ENCODE peak calls at places on chromosomes 13 and 19, in seven cellular contexts. One of them, this sample, is unnamed.

GRCh38 chr19:42132030-42132628 is at the start of gene POU2F2:
- DNase-seq in activated CD8-positive, alpha-beta T cell treated with anti-CD3 and anti-CD28 coated beads, Interleukin-2, amount 10 ng/mL, durations not matched to agents 7 days and 5 days: peak
- DNase-seq in iris pigment epithelial cell: no peak
- DNase-seq in stimulated activated naive CD8-positive, alpha-beta T cell treated with anti-CD3 and anti-CD28 coated beads, Interleukin-15, Interleukin-2, amounts not matched to agents 100 U/mL and 50 U/mL, for 24 hours: peak
- DNase-seq in heart right ventricle: peak
- DNase-seq in T-cell: peak
- DNase-seq in stimulated activated CD8-positive, alpha-beta memory T cell treated with anti-CD3 and anti-CD28 coated beads, Interleukin-4, amount 100 ng/mL, for 4 hours: peak
- DNase-seq in this sample: peak

GRCh38 chr19:50992666-50993035 is 8.8 kb downstream of the KLK8 start:
- DNase-seq in activated CD8-positive, alpha-beta T cell treated with anti-CD3 and anti-CD28 coated beads, Interleukin-2, amount 10 ng/mL, durations not matched to agents 7 days and 5 days: no peak
- DNase-seq in iris pigment epithelial cell: no peak
- DNase-seq in stimulated activated naive CD8-positive, alpha-beta T cell treated with anti-CD3 and anti-CD28 coated beads, Interleukin-15, Interleukin-2, amounts not matched to agents 100 U/mL and 50 U/mL, for 24 hours: no peak
- DNase-seq in heart right ventricle: no peak
- DNase-seq in T-cell: no peak
- DNase-seq in stimulated activated CD8-positive, alpha-beta memory T cell treated with anti-CD3 and anti-CD28 coated beads, Interleukin-4, amount 100 ng/mL, for 4 hours: no peak
- DNase-seq in this sample: no peak

GRCh38 chr13:76632388-76633044 is 253.7 kb downstream of the KCTD12 start:
- DNase-seq in activated CD8-positive, alpha-beta T cell treated with anti-CD3 and anti-CD28 coated beads, Interleukin-2, amount 10 ng/mL, durations not matched to agents 7 days and 5 days: no peak
- DNase-seq in iris pigment epithelial cell: no peak
- DNase-seq in stimulated activated naive CD8-positive, alpha-beta T cell treated with anti-CD3 and anti-CD28 coated beads, Interleukin-15, Interleukin-2, amounts not matched to agents 100 U/mL and 50 U/mL, for 24 hours: no peak
- DNase-seq in heart right ventricle: no peak
- DNase-seq in T-cell: no peak
- DNase-seq in stimulated activated CD8-positive, alpha-beta memory T cell treated with anti-CD3 and anti-CD28 coated beads, Interleukin-4, amount 100 ng/mL, for 4 hours: no peak
- DNase-seq in this sample: no peak

GRCh38 chr19:10968527-10969081 is 7.8 kb downstream of the SMARCA4 start:
- DNase-seq in activated CD8-positive, alpha-beta T cell treated with anti-CD3 and anti-CD28 coated beads, Interleukin-2, amount 10 ng/mL, durations not matched to agents 7 days and 5 days: no peak
- DNase-seq in iris pigment epithelial cell: no peak
- DNase-seq in stimulated activated naive CD8-positive, alpha-beta T cell treated with anti-CD3 and anti-CD28 coated beads, Interleukin-15, Interleukin-2, amounts not matched to agents 100 U/mL and 50 U/mL, for 24 hours: no peak
- DNase-seq in heart right ventricle: no peak
- DNase-seq in T-cell: no peak
- DNase-seq in stimulated activated CD8-positive, alpha-beta memory T cell treated with anti-CD3 and anti-CD28 coated beads, Interleukin-4, amount 100 ng/mL, for 4 hours: no peak
- DNase-seq in this sample: no peak

GRCh38 chr13:60572003-60572792 is 175.2 kb downstream of the TDRD3 start:
- DNase-seq in activated CD8-positive, alpha-beta T cell treated with anti-CD3 and anti-CD28 coated beads, Interleukin-2, amount 10 ng/mL, durations not matched to agents 7 days and 5 days: no peak
- DNase-seq in iris pigment epithelial cell: peak
- DNase-seq in stimulated activated naive CD8-positive, alpha-beta T cell treated with anti-CD3 and anti-CD28 coated beads, Interleukin-15, Interleukin-2, amounts not matched to agents 100 U/mL and 50 U/mL, for 24 hours: no peak
- DNase-seq in heart right ventricle: no peak
- DNase-seq in T-cell: no peak
- DNase-seq in stimulated activated CD8-positive, alpha-beta memory T cell treated with anti-CD3 and anti-CD28 coated beads, Interleukin-4, amount 100 ng/mL, for 4 hours: no peak
- DNase-seq in this sample: no peak

GRCh38 chr13:26327905-26328304 is 74.0 kb downstream of the CDK8 start:
- DNase-seq in activated CD8-positive, alpha-beta T cell treated with anti-CD3 and anti-CD28 coated beads, Interleukin-2, amount 10 ng/mL, durations not matched to agents 7 days and 5 days: no peak
- DNase-seq in iris pigment epithelial cell: peak
- DNase-seq in stimulated activated naive CD8-positive, alpha-beta T cell treated with anti-CD3 and anti-CD28 coated beads, Interleukin-15, Interleukin-2, amounts not matched to agents 100 U/mL and 50 U/mL, for 24 hours: no peak
- DNase-seq in heart right ventricle: no peak
- DNase-seq in T-cell: no peak
- DNase-seq in stimulated activated CD8-positive, alpha-beta memory T cell treated with anti-CD3 and anti-CD28 coated beads, Interleukin-4, amount 100 ng/mL, for 4 hours: no peak
- DNase-seq in this sample: no peak

GRCh38 chr13:36258831-36259230 is 38.8 kb downstream of the CCDC169 start:
- DNase-seq in activated CD8-positive, alpha-beta T cell treated with anti-CD3 and anti-CD28 coated beads, Interleukin-2, amount 10 ng/mL, durations not matched to agents 7 days and 5 days: no peak
- DNase-seq in iris pigment epithelial cell: no peak
- DNase-seq in stimulated activated naive CD8-positive, alpha-beta T cell treated with anti-CD3 and anti-CD28 coated beads, Interleukin-15, Interleukin-2, amounts not matched to agents 100 U/mL and 50 U/mL, for 24 hours: no peak
- DNase-seq in heart right ventricle: no peak
- DNase-seq in T-cell: no peak
- DNase-seq in stimulated activated CD8-positive, alpha-beta memory T cell treated with anti-CD3 and anti-CD28 coated beads, Interleukin-4, amount 100 ng/mL, for 4 hours: no peak
- DNase-seq in this sample: no peak

GRCh38 chr19:55694656-55695491 is 19.8 kb downstream of the EPN1 start:
- DNase-seq in activated CD8-positive, alpha-beta T cell treated with anti-CD3 and anti-CD28 coated beads, Interleukin-2, amount 10 ng/mL, durations not matched to agents 7 days and 5 days: no peak
- DNase-seq in iris pigment epithelial cell: no peak
- DNase-seq in stimulated activated naive CD8-positive, alpha-beta T cell treated with anti-CD3 and anti-CD28 coated beads, Interleukin-15, Interleukin-2, amounts not matched to agents 100 U/mL and 50 U/mL, for 24 hours: no peak
- DNase-seq in heart right ventricle: no peak
- DNase-seq in T-cell: no peak
- DNase-seq in stimulated activated CD8-positive, alpha-beta memory T cell treated with anti-CD3 and anti-CD28 coated beads, Interleukin-4, amount 100 ng/mL, for 4 hours: no peak
- DNase-seq in this sample: no peak

GRCh38 chr13:72163671-72164070 is 296.7 kb upstream of the DACH1 start:
- DNase-seq in activated CD8-positive, alpha-beta T cell treated with anti-CD3 and anti-CD28 coated beads, Interleukin-2, amount 10 ng/mL, durations not matched to agents 7 days and 5 days: no peak
- DNase-seq in iris pigment epithelial cell: no peak
- DNase-seq in stimulated activated naive CD8-positive, alpha-beta T cell treated with anti-CD3 and anti-CD28 coated beads, Interleukin-15, Interleukin-2, amounts not matched to agents 100 U/mL and 50 U/mL, for 24 hours: no peak
- DNase-seq in heart right ventricle: no peak
- DNase-seq in T-cell: no peak
- DNase-seq in stimulated activated CD8-positive, alpha-beta memory T cell treated with anti-CD3 and anti-CD28 coated beads, Interleukin-4, amount 100 ng/mL, for 4 hours: no peak
- DNase-seq in this sample: no peak

GRCh38 chr13:45367358-45367757 is 26.4 kb upstream of the TPT1 start:
- DNase-seq in activated CD8-positive, alpha-beta T cell treated with anti-CD3 and anti-CD28 coated beads, Interleukin-2, amount 10 ng/mL, durations not matched to agents 7 days and 5 days: peak
- DNase-seq in iris pigment epithelial cell: peak
- DNase-seq in stimulated activated naive CD8-positive, alpha-beta T cell treated with anti-CD3 and anti-CD28 coated beads, Interleukin-15, Interleukin-2, amounts not matched to agents 100 U/mL and 50 U/mL, for 24 hours: peak
- DNase-seq in heart right ventricle: no peak
- DNase-seq in T-cell: peak
- DNase-seq in stimulated activated CD8-positive, alpha-beta memory T cell treated with anti-CD3 and anti-CD28 coated beads, Interleukin-4, amount 100 ng/mL, for 4 hours: peak
- DNase-seq in this sample: no peak

GRCh38 chr13:113964251-113964995 is 9.5 kb downstream of the C13orf46 start:
- DNase-seq in activated CD8-positive, alpha-beta T cell treated with anti-CD3 and anti-CD28 coated beads, Interleukin-2, amount 10 ng/mL, durations not matched to agents 7 days and 5 days: no peak
- DNase-seq in iris pigment epithelial cell: no peak
- DNase-seq in stimulated activated naive CD8-positive, alpha-beta T cell treated with anti-CD3 and anti-CD28 coated beads, Interleukin-15, Interleukin-2, amounts not matched to agents 100 U/mL and 50 U/mL, for 24 hours: no peak
- DNase-seq in heart right ventricle: no peak
- DNase-seq in T-cell: no peak
- DNase-seq in stimulated activated CD8-positive, alpha-beta memory T cell treated with anti-CD3 and anti-CD28 coated beads, Interleukin-4, amount 100 ng/mL, for 4 hours: no peak
- DNase-seq in this sample: no peak

GRCh38 chr19:56637976-56638555 is 4.9 kb upstream of the SMIM17 start:
- DNase-seq in activated CD8-positive, alpha-beta T cell treated with anti-CD3 and anti-CD28 coated beads, Interleukin-2, amount 10 ng/mL, durations not matched to agents 7 days and 5 days: peak
- DNase-seq in iris pigment epithelial cell: peak
- DNase-seq in stimulated activated naive CD8-positive, alpha-beta T cell treated with anti-CD3 and anti-CD28 coated beads, Interleukin-15, Interleukin-2, amounts not matched to agents 100 U/mL and 50 U/mL, for 24 hours: peak
- DNase-seq in heart right ventricle: peak
- DNase-seq in T-cell: no peak
- DNase-seq in stimulated activated CD8-positive, alpha-beta memory T cell treated with anti-CD3 and anti-CD28 coated beads, Interleukin-4, amount 100 ng/mL, for 4 hours: no peak
- DNase-seq in this sample: peak

GRCh38 chr13:52195052-52195837 is 35.8 kb upstream of the NEK3 start:
- DNase-seq in activated CD8-positive, alpha-beta T cell treated with anti-CD3 and anti-CD28 coated beads, Interleukin-2, amount 10 ng/mL, durations not matched to agents 7 days and 5 days: peak
- DNase-seq in iris pigment epithelial cell: peak
- DNase-seq in stimulated activated naive CD8-positive, alpha-beta T cell treated with anti-CD3 and anti-CD28 coated beads, Interleukin-15, Interleukin-2, amounts not matched to agents 100 U/mL and 50 U/mL, for 24 hours: peak
- DNase-seq in heart right ventricle: peak
- DNase-seq in T-cell: peak
- DNase-seq in stimulated activated CD8-positive, alpha-beta memory T cell treated with anti-CD3 and anti-CD28 coated beads, Interleukin-4, amount 100 ng/mL, for 4 hours: peak
- DNase-seq in this sample: peak

GRCh38 chr13:114054269-114054668 is 78.2 kb downstream of the RASA3 start:
- DNase-seq in activated CD8-positive, alpha-beta T cell treated with anti-CD3 and anti-CD28 coated beads, Interleukin-2, amount 10 ng/mL, durations not matched to agents 7 days and 5 days: no peak
- DNase-seq in iris pigment epithelial cell: no peak
- DNase-seq in stimulated activated naive CD8-positive, alpha-beta T cell treated with anti-CD3 and anti-CD28 coated beads, Interleukin-15, Interleukin-2, amounts not matched to agents 100 U/mL and 50 U/mL, for 24 hours: peak
- DNase-seq in heart right ventricle: no peak
- DNase-seq in T-cell: no peak
- DNase-seq in stimulated activated CD8-positive, alpha-beta memory T cell treated with anti-CD3 and anti-CD28 coated beads, Interleukin-4, amount 100 ng/mL, for 4 hours: no peak
- DNase-seq in this sample: no peak

This sample was measured in pancreas.